ENCODE peak calls at places on chromosomes 11 and 22, in six cellular contexts. D, T, W, I, X and V are unnamed samples.

GRCh38 chr11:92269021-92269420 is 44.4 kb downstream of the FAT3 start:
- DNase-seq in D (no peak), T (no peak), W (no peak), I (peak; percentile 84), X (peak; percentile 100), V (peak; percentile 75)

GRCh38 chr11:14904745-14905103 is 12.7 kb upstream of the CYP2R1 start:
- DNase-seq in D (peak; percentile 61), T (no peak), W (peak; percentile 77), I (peak; percentile 52), X (no peak), V (peak; percentile 26)

GRCh38 chr11:66069715-66070603 is at the start of gene PACS1:
- DNase-seq in D (peak; percentile 78), T (peak; percentile 91), W (peak; percentile 84), I (peak; percentile 85), X (no peak), V (peak; percentile 73)

GRCh38 chr22:26615149-26615548 is 2.7 kb downstream of the CRYBB1 start:
- DNase-seq in D (peak; percentile 92), T (no peak), W (no peak), I (no peak), X (no peak), V (no peak)

GRCh38 chr11:17012712-17013547 is 1.3 kb downstream of the PLEKHA7 start:
- DNase-seq in D (no peak), T (no peak), W (peak; percentile 78), I (peak; percentile 78), X (peak; percentile 98), V (peak; percentile 71)

GRCh38 chr11:106608677-106609076 is 409.6 kb downstream of the GUCY1A2 start:
- DNase-seq in D (no peak), T (no peak), W (no peak), I (peak; percentile 54), X (peak; percentile 56), V (peak; percentile 41)

GRCh38 chr11:118640332-118641154 is 33.1 kb downstream of the PHLDB1 start:
- DNase-seq in D (no peak), T (no peak), W (no peak), I (no peak), X (no peak), V (no peak)

GRCh38 chr11:59710136-59710847 is 3.4 kb downstream of the OR10V1 start:
- DNase-seq in D (no peak), T (peak; percentile 27), W (no peak), I (peak; percentile 32), X (no peak), V (peak; percentile 18)

GRCh38 chr11:33610903-33611302 is 89.7 kb downstream of the C11orf91 start:
- DNase-seq in D (no peak), T (no peak), W (no peak), I (no peak), X (no peak), V (no peak)

GRCh38 chr11:5983443-5983842 is 3.3 kb downstream of the OR52L1 start:
- DNase-seq in D (no peak), T (no peak), W (no peak), I (no peak), X (no peak), V (no peak)

GRCh38 chr22:24845036-24845918 is 39.3 kb downstream of the SGSM1 start:
- DNase-seq in D (no peak), T (no peak), W (no peak), I (peak; percentile 39), X (peak; percentile 53), V (peak; percentile 14)

GRCh38 chr11:71206186-71206585 is 46.2 kb downstream of the SHANK2 start:
- DNase-seq in D (no peak), T (no peak), W (peak; percentile 45), I (no peak), X (no peak), V (no peak)
- H3K27ac ChIP-seq in D (no peak overlapping the region), T (no peak overlapping the region), W (no peak overlapping the region), I (peak overlapping the region; percentile 8), X (no peak overlapping the region), V (no peak overlapping the region)

DNA sequence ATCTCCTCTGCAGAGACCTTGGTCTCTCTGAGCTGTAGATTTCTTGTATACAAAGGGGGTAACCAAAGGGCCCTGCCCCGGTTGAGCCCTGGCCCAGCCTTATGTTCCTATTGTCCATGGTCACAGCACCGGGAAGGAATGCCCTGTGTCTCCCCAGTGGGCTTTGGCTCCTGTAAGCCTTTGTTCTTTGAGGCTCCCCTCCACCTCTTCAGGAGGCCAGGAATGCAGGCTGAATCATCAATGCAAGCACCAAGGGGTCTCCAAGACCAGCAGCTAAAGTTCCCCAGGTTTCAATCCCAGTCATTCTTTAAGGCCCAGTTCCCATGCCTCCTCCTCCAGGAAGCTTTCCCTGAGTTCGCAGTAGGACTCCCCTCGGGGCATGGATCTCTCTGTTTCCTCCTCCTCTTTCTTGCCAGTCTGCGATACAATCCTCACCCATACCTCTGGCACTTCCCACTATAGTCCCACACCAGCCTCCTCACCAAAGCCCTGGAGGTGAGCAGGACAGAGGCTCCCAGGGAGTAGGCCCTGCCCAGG is 29.2 kb upstream of the KLHL35 start:
- DNase-seq in D (no peak), T (no peak), W (peak; percentile 86), I (peak; percentile 27), X (no peak), V (no peak)
- H2AFZ ChIP-seq in D (no peak overlapping the region), T (no peak overlapping the region), W (no peak overlapping the region), I (no peak overlapping the region), X (no peak overlapping the region), V (no peak overlapping the region)

GRCh38 chr11:46529086-46529905 is 64.5 kb downstream of the AMBRA1 start:
- DNase-seq in D (peak; percentile 76), T (peak; percentile 90), W (peak; percentile 83), I (peak; percentile 42), X (peak; percentile 43), V (peak; percentile 21)

GRCh38 chr11:46528445-46529085 is 65.3 kb downstream of the AMBRA1 start:
- DNase-seq in D (no peak), T (no peak), W (no peak), I (no peak), X (no peak), V (no peak)

GRCh38 chr11:46529928-46530574 is 63.8 kb downstream of the AMBRA1 start:
- DNase-seq in D (no peak), T (no peak), W (no peak), I (no peak), X (no peak), V (no peak)

GRCh38 chr11:46526489-46527215 is 67.2 kb downstream of the AMBRA1 start:
- DNase-seq in D (no peak), T (no peak), W (no peak), I (no peak), X (no peak), V (no peak)

GRCh38 chr11:46527586-46527985 is 66.2 kb downstream of the AMBRA1 start:
- DNase-seq in D (peak; percentile 13), T (no peak), W (no peak), I (no peak), X (no peak), V (no peak)
- H4K20me1 ChIP-seq in D (peaks cover 6% of the 10 kb centered on the region), T (peaks cover 10% of the 10 kb centered on the region), W (peaks cover 31% of the 10 kb centered on the region), I (no peaks in the 10 kb centered on the region), X (peaks cover 67% of the 10 kb centered on the region), V (peaks cover 81% of the 10 kb centered on the region)

GRCh38 chr11:76025817-76026216 is 180.5 kb downstream of the WNT11 start:
- DNase-seq in D (no peak), T (peak; percentile 29), W (peak; percentile 5), I (no peak), X (no peak), V (no peak)
- H3K27ac ChIP-seq in D (no peak overlapping the region), T (no peak overlapping the region), W (no peak overlapping the region), I (no peak overlapping the region), X (no peak overlapping the region), V (peak overlapping the region; percentile 82)